ENCODE peak calls at places on chromosomes 11 and 22, in six cellular contexts. C is OCI-LY7, B is substantia nigra, D is Peyer's patch, I is mesendoderm, H is RWPE1. Q is an unnamed sample.

GRCh38 chr11:31655483-31655882 is 145.9 kb downstream of the ELP4 start:
- DNase-seq in I (peak), H (peak), C (no peak), D (no peak), B (no peak), Q (no peak)

GRCh38 chr22:17638182-17638431 is 450 bp upstream of the BCL2L13 start:
- DNase-seq in B (no peak), H (peak), C (peak), I (no peak), D (no peak), Q (no peak)

GRCh38 chr11:9753031-9753430 is 89.2 kb downstream of the SWAP70 start:
- DNase-seq in D (no peak), C (no peak), I (no peak), B (no peak), H (peak), Q (no peak)

GRCh38 chr11:20097319-20098221 is 62.7 kb downstream of the DBX1 start:
- DNase-seq in I (no peak), C (no peak), B (no peak), H (no peak), D (no peak), Q (no peak)

GRCh38 chr11:15806217-15806616 is 550.1 kb downstream of the SOX6 start:
- DNase-seq in B (no peak), I (no peak), C (no peak), D (no peak), H (no peak), Q (no peak)

GRCh38 chr22:49976439-49977175 is 16.0 kb downstream of the PIM3 start:
- DNase-seq in D (no peak), B (no peak), I (no peak), C (peak), H (no peak), Q (no peak)

GRCh38 chr11:45423036-45423435 is 136.9 kb upstream of the SYT13 start:
- DNase-seq in I (no peak), H (no peak), D (no peak), C (no peak), B (no peak), Q (no peak)

GRCh38 chr22:29332886-29333496 is 17.5 kb upstream of the RASL10A start:
- DNase-seq in D (no peak), I (no peak), H (no peak), C (no peak), B (no peak), Q (no peak)

GRCh38 chr11:119585038-119585666 is 143.8 kb downstream of the NECTIN1 start:
- DNase-seq in D (no peak), C (no peak), B (no peak), I (peak), H (no peak), Q (no peak)

GRCh38 chr11:119583585-119583984 is 145.4 kb downstream of the NECTIN1 start:
- DNase-seq in C (no peak), I (no peak), D (no peak), B (no peak), H (no peak), Q (no peak)

GRCh38 chr11:119580751-119581150 is 148.2 kb downstream of the NECTIN1 start:
- DNase-seq in H (no peak), I (no peak), D (no peak), B (no peak), C (no peak), Q (no peak)

GRCh38 chr11:119586181-119586580 is 142.8 kb downstream of the NECTIN1 start:
- DNase-seq in D (no peak), I (no peak), H (no peak), B (no peak), C (no peak), Q (no peak)

GRCh38 chr11:119584193-119585037 is 144.6 kb downstream of the NECTIN1 start:
- DNase-seq in C (no peak), B (peak), H (peak), I (peak), D (no peak), Q (no peak)
- H3K27ac ChIP-seq in C (no peak), B (peak), H (no peak), I (peak), D (no peak), Q (no peak)

GRCh38 chr11:122267602-122268001 is 151.6 kb upstream of the BLID start:
- DNase-seq in I (peak), C (no peak), D (no peak), H (no peak), B (no peak), Q (no peak)

GRCh38 chr11:122271167-122271566 is 155.2 kb upstream of the BLID start:
- DNase-seq in H (no peak), I (no peak), B (no peak), D (no peak), C (no peak), Q (no peak)

GRCh38 chr11:122275513-122275912 is 159.5 kb upstream of the BLID start:
- DNase-seq in C (no peak), H (no peak), B (no peak), D (no peak), I (no peak), Q (no peak)

GRCh38 chr11:122268601-122269130 is 152.7 kb upstream of the BLID start:
- DNase-seq in I (no peak), C (no peak), H (no peak), D (no peak), B (no peak), Q (no peak)

GRCh38 chr11:122271747-122272146 is 155.7 kb upstream of the BLID start:
- DNase-seq in H (no peak), D (no peak), B (no peak), I (no peak), C (no peak), Q (no peak)
- H3K27ac ChIP-seq in H (no peak), D (no peak), B (no peak), I (no peak), C (no peak), Q (no peak)

GRCh38 chr22:31969789-31970489 is 25.6 kb downstream of the YWHAH start:
- DNase-seq in C (peak), I (peak), D (peak), B (peak), H (peak), Q (peak)
- H3K27ac ChIP-seq in C (no peak), I (no peak), D (peak), B (no peak), H (peak), Q (no peak)

DNA sequence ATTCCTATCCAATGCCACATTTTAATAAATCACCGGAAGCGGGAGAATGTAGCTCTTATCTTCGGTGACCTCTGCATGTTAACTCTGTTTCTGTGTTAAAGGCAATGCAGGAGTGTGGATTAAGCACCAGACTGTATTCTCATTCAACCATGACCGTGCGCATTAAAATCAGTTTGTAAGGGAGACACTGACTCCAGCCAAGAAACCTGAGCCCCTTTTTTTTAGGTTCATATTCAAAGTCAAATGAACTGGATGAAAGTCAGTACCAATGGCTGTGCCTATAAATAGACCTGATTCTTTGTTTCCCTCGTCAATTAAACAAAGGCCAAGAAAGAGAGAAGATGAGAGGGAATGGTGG is 32.2 kb downstream of the C11orf91 start:
- DNase-seq in C (no peak), H (no peak), I (no peak), B (no peak), D (no peak), Q (no peak)
- H3K27ac ChIP-seq in C (no peak), H (no peak), I (no peak), B (no peak), D (no peak), Q (no peak)

GRCh38 chr22:40976866-40977700 is 25.9 kb downstream of the RBX1 start:
- DNase-seq in H (no peak), C (no peak), B (no peak), I (no peak), D (no peak), Q (no peak)

GRCh38 chr22:40975346-40975745 is 24.2 kb downstream of the RBX1 start:
- DNase-seq in I (no peak), C (no peak), B (no peak), H (no peak), D (no peak), Q (no peak)

GRCh38 chr22:40982482-40983385 is 31.6 kb downstream of the RBX1 start:
- DNase-seq in C (peak), B (no peak), I (no peak), H (no peak), D (no peak), Q (no peak)

GRCh38 chr22:40979871-40980270 is 28.7 kb downstream of the RBX1 start:
- DNase-seq in C (no peak), D (no peak), B (no peak), I (no peak), H (no peak), Q (no peak)

GRCh38 chr22:40979198-40979597 is 28.0 kb downstream of the RBX1 start:
- DNase-seq in C (no peak), B (no peak), I (no peak), D (no peak), H (no peak), Q (no peak)
- H3K27ac ChIP-seq in C (no peak), B (no peak), I (no peak), D (no peak), H (no peak), Q (no peak)

DNA sequence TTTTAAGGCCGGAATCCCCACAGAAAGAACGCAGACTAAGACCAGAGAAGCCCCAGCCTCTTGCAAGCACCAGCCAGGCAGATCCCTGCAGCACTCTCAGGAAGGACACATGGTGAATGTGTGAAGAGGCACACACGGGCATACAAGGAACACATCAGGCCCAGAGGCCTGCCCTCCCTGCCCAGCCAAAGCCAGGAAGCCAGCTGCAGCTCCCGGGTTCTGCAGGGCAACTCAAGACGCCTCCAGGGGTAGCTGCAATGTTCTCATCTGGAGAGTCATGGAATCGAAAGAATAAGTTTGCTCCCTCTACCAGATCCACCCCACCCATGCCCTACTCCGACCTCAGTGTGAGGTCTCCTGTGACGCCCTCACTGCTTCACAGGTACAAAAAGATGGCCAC is 2.3 kb downstream of the DGCR2 start:
- DNase-seq in B (no peak), D (no peak), C (no peak), I (no peak), H (no peak), Q (no peak)
- H3K27ac ChIP-seq in B (no peak), D (no peak), C (no peak), I (no peak), H (peak), Q (no peak)

GRCh38 chr11:65412271-65413076 is 10.1 kb upstream of the NEAT1 start:
- DNase-seq in H (no peak), C (no peak), B (no peak), I (no peak), D (peak), Q (no peak)

GRCh38 chr11:65414776-65415498 is 7.7 kb upstream of the NEAT1 start:
- DNase-seq in D (peak), B (no peak), C (no peak), H (no peak), I (no peak), Q (no peak)

GRCh38 chr11:65415499-65416340 is 6.9 kb upstream of the NEAT1 start:
- DNase-seq in I (no peak), H (no peak), D (peak), C (no peak), B (no peak), Q (no peak)

GRCh38 chr11:65411681-65412070 is 10.9 kb upstream of the NEAT1 start:
- DNase-seq in I (no peak), H (no peak), D (peak), C (no peak), B (no peak), Q (no peak)

GRCh38 chr11:65410936-65411680 is 11.5 kb upstream of the NEAT1 start:
- DNase-seq in D (peak), B (no peak), C (no peak), H (no peak), I (no peak), Q (no peak)
- H3K27ac ChIP-seq in D (no peak), B (no peak), C (no peak), H (peak), I (no peak), Q (no peak)

GRCh38 chr11:2390871-2391662 is 9.5 kb upstream of the TSSC4 start:
- DNase-seq in B (peak), D (no peak), H (peak), C (peak), I (peak), Q (no peak)
- H3K27ac ChIP-seq in B (peak), D (peak), H (peak), C (peak), I (no peak), Q (no peak)

GRCh38 chr11:35943294-35943693 is 568 bp upstream of the LDLRAD3 start:
- DNase-seq in I (no peak), D (no peak), H (no peak), C (no peak), B (no peak), Q (no peak)
- H3K27ac ChIP-seq in I (no peak), D (peak), H (peak), C (no peak), B (peak), Q (no peak)

GRCh38 chr11:16958833-16959232 is 55.4 kb downstream of the PLEKHA7 start:
- DNase-seq in I (no peak), H (no peak), B (no peak), D (no peak), C (peak), Q (no peak)
- H3K27ac ChIP-seq in I (no peak), H (no peak), B (no peak), D (no peak), C (no peak), Q (no peak)